ENCODE peak calls at places on chromosomes 2 and 18, in six cellular contexts. One of them, this sample, is unnamed.

GRCh38 chr2:238505119-238505891 is 78.6 kb downstream of the ASB1 start:
- DNase-seq in epithelial cell of esophagus: no peak
- DNase-seq in H9: no peak
- DNase-seq in islet precursor cell: peak
- DNase-seq in left lobe of liver: no peak
- DNase-seq in activated CD8-positive, alpha-beta memory T cell treated with anti-CD3 and anti-CD28 coated beads, Interleukin-2, amount 50 U/mL, for 48 hours: peak
- DNase-seq in this sample: no peak

GRCh38 chr18:32373995-32374394 is 96.7 kb downstream of the GAREM1 start:
- DNase-seq in epithelial cell of esophagus: peak
- DNase-seq in H9: no peak
- DNase-seq in islet precursor cell: no peak
- DNase-seq in left lobe of liver: no peak
- DNase-seq in activated CD8-positive, alpha-beta memory T cell treated with anti-CD3 and anti-CD28 coated beads, Interleukin-2, amount 50 U/mL, for 48 hours: no peak
- DNase-seq in this sample: peak

GRCh38 chr18:864872-865273 is 39.8 kb upstream of the ADCYAP1 start:
- DNase-seq in epithelial cell of esophagus: peak
- DNase-seq in H9: peak
- DNase-seq in islet precursor cell: peak
- DNase-seq in left lobe of liver: peak
- DNase-seq in activated CD8-positive, alpha-beta memory T cell treated with anti-CD3 and anti-CD28 coated beads, Interleukin-2, amount 50 U/mL, for 48 hours: peak
- DNase-seq in this sample: peak

GRCh38 chr2:23692263-23692662 is 234.7 kb downstream of the ATAD2B start:
- DNase-seq in epithelial cell of esophagus: no peak
- DNase-seq in H9: no peak
- DNase-seq in islet precursor cell: no peak
- DNase-seq in left lobe of liver: no peak
- DNase-seq in activated CD8-positive, alpha-beta memory T cell treated with anti-CD3 and anti-CD28 coated beads, Interleukin-2, amount 50 U/mL, for 48 hours: no peak
- DNase-seq in this sample: no peak

GRCh38 chr2:223725494-223725893 is 111.9 kb downstream of the AP1S3 start:
- DNase-seq in epithelial cell of esophagus: peak
- DNase-seq in H9: peak
- DNase-seq in islet precursor cell: peak
- DNase-seq in left lobe of liver: no peak
- DNase-seq in activated CD8-positive, alpha-beta memory T cell treated with anti-CD3 and anti-CD28 coated beads, Interleukin-2, amount 50 U/mL, for 48 hours: no peak
- DNase-seq in this sample: no peak

GRCh38 chr2:148999451-148999891 is 39.0 kb upstream of the LYPD6B start:
- DNase-seq in epithelial cell of esophagus: no peak
- DNase-seq in H9: peak
- DNase-seq in islet precursor cell: no peak
- DNase-seq in left lobe of liver: no peak
- DNase-seq in activated CD8-positive, alpha-beta memory T cell treated with anti-CD3 and anti-CD28 coated beads, Interleukin-2, amount 50 U/mL, for 48 hours: no peak
- DNase-seq in this sample: no peak

GRCh38 chr2:117980381-117980780 is 33.5 kb downstream of the CCDC93 start:
- DNase-seq in epithelial cell of esophagus: no peak
- DNase-seq in H9: no peak
- DNase-seq in islet precursor cell: no peak
- DNase-seq in left lobe of liver: no peak
- DNase-seq in activated CD8-positive, alpha-beta memory T cell treated with anti-CD3 and anti-CD28 coated beads, Interleukin-2, amount 50 U/mL, for 48 hours: no peak
- DNase-seq in this sample: no peak

GRCh38 chr2:65416321-65416720 is 16.1 kb downstream of the SPRED2 start:
- DNase-seq in epithelial cell of esophagus: no peak
- DNase-seq in H9: no peak
- DNase-seq in islet precursor cell: no peak
- DNase-seq in left lobe of liver: no peak
- DNase-seq in activated CD8-positive, alpha-beta memory T cell treated with anti-CD3 and anti-CD28 coated beads, Interleukin-2, amount 50 U/mL, for 48 hours: no peak
- DNase-seq in this sample: no peak

GRCh38 chr2:209933499-209934458 is 68.7 kb upstream of the RPE start:
- DNase-seq in epithelial cell of esophagus: peak
- DNase-seq in H9: no peak
- DNase-seq in islet precursor cell: no peak
- DNase-seq in left lobe of liver: no peak
- DNase-seq in activated CD8-positive, alpha-beta memory T cell treated with anti-CD3 and anti-CD28 coated beads, Interleukin-2, amount 50 U/mL, for 48 hours: no peak
- DNase-seq in this sample: no peak

GRCh38 chr2:238123218-238123971 is 15.1 kb upstream of the KLHL30 start:
- DNase-seq in epithelial cell of esophagus: no peak
- DNase-seq in H9: no peak
- DNase-seq in islet precursor cell: no peak
- DNase-seq in left lobe of liver: no peak
- DNase-seq in activated CD8-positive, alpha-beta memory T cell treated with anti-CD3 and anti-CD28 coated beads, Interleukin-2, amount 50 U/mL, for 48 hours: no peak
- DNase-seq in this sample: no peak

GRCh38 chr2:95514728-95515127 is 30.2 kb upstream of the TRIM43B start:
- DNase-seq in epithelial cell of esophagus: no peak
- DNase-seq in H9: no peak
- DNase-seq in islet precursor cell: no peak
- DNase-seq in left lobe of liver: no peak
- DNase-seq in activated CD8-positive, alpha-beta memory T cell treated with anti-CD3 and anti-CD28 coated beads, Interleukin-2, amount 50 U/mL, for 48 hours: no peak
- DNase-seq in this sample: no peak

GRCh38 chr2:233638836-233639235 is 2.6 kb downstream of the UGT1A10 start:
- DNase-seq in epithelial cell of esophagus: no peak
- DNase-seq in H9: no peak
- DNase-seq in islet precursor cell: no peak
- DNase-seq in left lobe of liver: no peak
- DNase-seq in activated CD8-positive, alpha-beta memory T cell treated with anti-CD3 and anti-CD28 coated beads, Interleukin-2, amount 50 U/mL, for 48 hours: no peak
- DNase-seq in this sample: no peak

GRCh38 chr18:9612215-9612830 is 2.0 kb downstream of the PPP4R1 start:
- DNase-seq in epithelial cell of esophagus: peak
- DNase-seq in H9: no peak
- DNase-seq in islet precursor cell: peak
- DNase-seq in left lobe of liver: no peak
- DNase-seq in activated CD8-positive, alpha-beta memory T cell treated with anti-CD3 and anti-CD28 coated beads, Interleukin-2, amount 50 U/mL, for 48 hours: no peak
- DNase-seq in this sample: no peak

GRCh38 chr2:95013726-95014125 is 11.8 kb upstream of the MAL start:
- DNase-seq in epithelial cell of esophagus: no peak
- DNase-seq in H9: no peak
- DNase-seq in islet precursor cell: no peak
- DNase-seq in left lobe of liver: no peak
- DNase-seq in activated CD8-positive, alpha-beta memory T cell treated with anti-CD3 and anti-CD28 coated beads, Interleukin-2, amount 50 U/mL, for 48 hours: no peak
- DNase-seq in this sample: no peak

GRCh38 chr18:10490401-10491289 is 35.2 kb upstream of the NAPG start:
- DNase-seq in epithelial cell of esophagus: no peak
- DNase-seq in H9: peak
- DNase-seq in islet precursor cell: peak
- DNase-seq in left lobe of liver: no peak
- DNase-seq in activated CD8-positive, alpha-beta memory T cell treated with anti-CD3 and anti-CD28 coated beads, Interleukin-2, amount 50 U/mL, for 48 hours: peak
- DNase-seq in this sample: no peak

GRCh38 chr2:216221806-216222205 is 112.7 kb downstream of the XRCC5 start:
- DNase-seq in epithelial cell of esophagus: peak
- DNase-seq in H9: no peak
- DNase-seq in islet precursor cell: no peak
- DNase-seq in left lobe of liver: no peak
- DNase-seq in activated CD8-positive, alpha-beta memory T cell treated with anti-CD3 and anti-CD28 coated beads, Interleukin-2, amount 50 U/mL, for 48 hours: no peak
- DNase-seq in this sample: no peak

GRCh38 chr18:76988015-76988826 is 144.4 kb downstream of the MBP start:
- DNase-seq in epithelial cell of esophagus: no peak
- DNase-seq in H9: no peak
- DNase-seq in islet precursor cell: peak
- DNase-seq in left lobe of liver: no peak
- DNase-seq in activated CD8-positive, alpha-beta memory T cell treated with anti-CD3 and anti-CD28 coated beads, Interleukin-2, amount 50 U/mL, for 48 hours: peak
- DNase-seq in this sample: no peak

GRCh38 chr2:114642371-114642770 is 199.9 kb downstream of the DPP10 start:
- DNase-seq in epithelial cell of esophagus: no peak
- DNase-seq in H9: no peak
- DNase-seq in islet precursor cell: peak
- DNase-seq in left lobe of liver: no peak
- DNase-seq in activated CD8-positive, alpha-beta memory T cell treated with anti-CD3 and anti-CD28 coated beads, Interleukin-2, amount 50 U/mL, for 48 hours: no peak
- DNase-seq in this sample: no peak